ENCODE peak calls at places on chromosomes 4 and X, in eight cellular contexts. One of them, this sample, is unnamed.
A peak's percentile ranks its signal among the peaks of the same experiment; 100 is the strongest.

GRCh38 chrX:153636716-153637115 is 10.3 kb upstream of the DUSP9 start:
- DNase-seq in stomach: no peak
- DNase-seq in cardiac muscle cell: no peak
- DNase-seq in PC-3: no peak
- DNase-seq in astrocyte: no peak
- DNase-seq in neural progenitor cell: no peak
- DNase-seq in SK-N-SH: peak; percentile 12
- DNase-seq in ovary: no peak
- DNase-seq in this sample: no peak

GRCh38 chr4:168923526-168924194 is 86.4 kb downstream of the CBR4 start:
- DNase-seq in neural progenitor cell: peak; percentile 82
- DNase-seq in ovary: peak; percentile 64
- DNase-seq in astrocyte: peak; percentile 60
- DNase-seq in PC-3: peak; percentile 74
- DNase-seq in cardiac muscle cell: peak; percentile 75
- DNase-seq in SK-N-SH: peak; percentile 60
- DNase-seq in stomach: peak; percentile 55
- DNase-seq in this sample: no peak

GRCh38 chr4:88765729-88766128 is 68.1 kb upstream of the NAP1L5 start:
- DNase-seq in neural progenitor cell: no peak
- DNase-seq in PC-3: peak; percentile 78
- DNase-seq in SK-N-SH: no peak
- DNase-seq in cardiac muscle cell: no peak
- DNase-seq in ovary: no peak
- DNase-seq in stomach: no peak
- DNase-seq in astrocyte: peak; percentile 87
- DNase-seq in this sample: peak; percentile 76

GRCh38 chr4:17665346-17665745 is 50.9 kb downstream of the MED28 start:
- DNase-seq in SK-N-SH: no peak
- DNase-seq in PC-3: no peak
- DNase-seq in astrocyte: no peak
- DNase-seq in neural progenitor cell: no peak
- DNase-seq in ovary: no peak
- DNase-seq in cardiac muscle cell: no peak
- DNase-seq in stomach: no peak
- DNase-seq in this sample: no peak

GRCh38 chrX:46465203-46465602 is 80.0 kb downstream of the ZNF674 start:
- DNase-seq in astrocyte: no peak
- DNase-seq in neural progenitor cell: no peak
- DNase-seq in PC-3: no peak
- DNase-seq in ovary: no peak
- DNase-seq in SK-N-SH: no peak
- DNase-seq in stomach: no peak
- DNase-seq in cardiac muscle cell: no peak
- DNase-seq in this sample: no peak

GRCh38 chrX:43676960-43677582 is 21.0 kb downstream of the MAOA start:
- DNase-seq in SK-N-SH: peak; percentile 58
- DNase-seq in ovary: no peak
- DNase-seq in cardiac muscle cell: no peak
- DNase-seq in astrocyte: peak; percentile 10
- DNase-seq in neural progenitor cell: peak; percentile 66
- DNase-seq in PC-3: no peak
- DNase-seq in stomach: no peak
- DNase-seq in this sample: peak; percentile 20

GRCh38 chrX:34377645-34378044 is 245.5 kb upstream of the FAM47A start:
- DNase-seq in astrocyte: no peak
- DNase-seq in ovary: no peak
- DNase-seq in PC-3: no peak
- DNase-seq in cardiac muscle cell: no peak
- DNase-seq in SK-N-SH: no peak
- DNase-seq in neural progenitor cell: no peak
- DNase-seq in stomach: no peak
- DNase-seq in this sample: no peak

GRCh38 chr4:52983563-52984303 is 121.6 kb downstream of the RASL11B start:
- DNase-seq in astrocyte: peak; percentile 14
- DNase-seq in ovary: no peak
- DNase-seq in cardiac muscle cell: peak; percentile 84
- DNase-seq in neural progenitor cell: peak; percentile 79
- DNase-seq in PC-3: peak; percentile 83
- DNase-seq in stomach: no peak
- DNase-seq in SK-N-SH: peak; percentile 49
- DNase-seq in this sample: no peak

GRCh38 chr4:145882594-145882993 is 56.0 kb downstream of the ZNF827 start:
- DNase-seq in astrocyte: no peak
- DNase-seq in SK-N-SH: no peak
- DNase-seq in stomach: no peak
- DNase-seq in cardiac muscle cell: no peak
- DNase-seq in ovary: no peak
- DNase-seq in neural progenitor cell: no peak
- DNase-seq in PC-3: no peak
- DNase-seq in this sample: no peak

GRCh38 chr4:88964450-88964849 is 92.5 kb downstream of the FAM13A start:
- DNase-seq in ovary: no peak
- DNase-seq in cardiac muscle cell: no peak
- DNase-seq in stomach: no peak
- DNase-seq in PC-3: peak; percentile 55
- DNase-seq in astrocyte: peak; percentile 65
- DNase-seq in neural progenitor cell: no peak
- DNase-seq in SK-N-SH: no peak
- DNase-seq in this sample: no peak

GRCh38 chrX:68685722-68686683 is 38.5 kb downstream of the STARD8 start:
- DNase-seq in astrocyte: peak; percentile 45
- DNase-seq in stomach: no peak
- DNase-seq in neural progenitor cell: peak; percentile 50
- DNase-seq in cardiac muscle cell: peak; percentile 19
- DNase-seq in SK-N-SH: peak; percentile 49
- DNase-seq in PC-3: no peak
- DNase-seq in ovary: no peak
- DNase-seq in this sample: no peak

GRCh38 chr4:40325406-40326019 is 9.6 kb upstream of the CHRNA9 start:
- DNase-seq in PC-3: peak; percentile 72
- DNase-seq in neural progenitor cell: peak; percentile 69
- DNase-seq in astrocyte: peak; percentile 53
- DNase-seq in SK-N-SH: peak; percentile 67
- DNase-seq in cardiac muscle cell: peak; percentile 67
- DNase-seq in stomach: no peak
- DNase-seq in ovary: peak; percentile 40
- DNase-seq in this sample: no peak

GRCh38 chr4:102139132-102139573 is 206.1 kb downstream of the SLC39A8 start:
- DNase-seq in neural progenitor cell: no peak
- DNase-seq in PC-3: peak; percentile 92
- DNase-seq in cardiac muscle cell: no peak
- DNase-seq in ovary: no peak
- DNase-seq in astrocyte: peak; percentile 90
- DNase-seq in SK-N-SH: no peak
- DNase-seq in stomach: no peak
- DNase-seq in this sample: peak; percentile 12

GRCh38 chr4:103424853-103425252 is 226.7 kb upstream of the CENPE start:
- DNase-seq in PC-3: peak; percentile 74
- DNase-seq in cardiac muscle cell: no peak
- DNase-seq in astrocyte: no peak
- DNase-seq in neural progenitor cell: peak; percentile 29
- DNase-seq in SK-N-SH: no peak
- DNase-seq in stomach: peak; percentile 32
- DNase-seq in ovary: no peak
- DNase-seq in this sample: no peak

GRCh38 chr4:27931584-27931983 is 1070.9 kb downstream of the STIM2 start:
- DNase-seq in stomach: no peak
- DNase-seq in SK-N-SH: no peak
- DNase-seq in ovary: no peak
- DNase-seq in neural progenitor cell: no peak
- DNase-seq in PC-3: no peak
- DNase-seq in cardiac muscle cell: no peak
- DNase-seq in astrocyte: no peak
- DNase-seq in this sample: no peak

DNA sequence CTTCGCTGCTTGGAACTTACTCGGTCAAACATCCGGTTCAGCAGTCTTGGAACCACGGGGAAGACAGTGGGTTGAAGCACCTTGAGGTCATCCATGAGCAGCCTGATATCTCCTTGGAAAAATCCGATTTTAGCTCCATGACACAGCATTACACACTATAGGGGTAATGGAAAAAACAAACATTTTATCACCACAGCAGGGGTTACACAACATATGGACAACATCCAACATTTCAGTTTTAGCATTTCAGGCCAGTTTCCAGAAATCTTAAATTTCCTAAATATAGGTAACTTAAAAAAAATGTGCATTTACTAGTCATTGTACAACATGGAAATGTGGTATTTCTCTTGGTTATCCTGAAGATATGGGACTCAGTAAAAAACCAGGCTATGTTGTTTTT is 34.4 kb upstream of the CENPU start:
- DNase-seq in stomach: no peak
- DNase-seq in ovary: no peak
- DNase-seq in cardiac muscle cell: no peak
- DNase-seq in neural progenitor cell: no peak
- DNase-seq in astrocyte: no peak
- DNase-seq in PC-3: no peak
- DNase-seq in SK-N-SH: no peak
- DNase-seq in this sample: no peak
- TF ChIP-seq CTCF in stomach: no peak
- TF ChIP-seq CTCF in ovary: no peak
- TF ChIP-seq CTCF in cardiac muscle cell: no peak
- TF ChIP-seq CTCF in neural progenitor cell: no peak
- TF ChIP-seq CTCF in astrocyte: no peak
- TF ChIP-seq CTCF in PC-3: no peak
- TF ChIP-seq CTCF in SK-N-SH: no peak
- TF ChIP-seq CTCF in this sample: no peak

GRCh38 chrX:3592184-3592583 is 121.3 kb downstream of the PRKX start:
- DNase-seq in cardiac muscle cell: peak; percentile 2
- DNase-seq in SK-N-SH: no peak
- DNase-seq in neural progenitor cell: peak; percentile 53
- DNase-seq in ovary: no peak
- DNase-seq in PC-3: no peak
- DNase-seq in stomach: no peak
- DNase-seq in astrocyte: no peak
- DNase-seq in this sample: no peak
- H3K4me3 ChIP-seq in cardiac muscle cell: no peak overlapping the region
- H3K4me3 ChIP-seq in SK-N-SH: no peak overlapping the region
- H3K4me3 ChIP-seq in neural progenitor cell: peak overlapping the region; percentile 19
- H3K4me3 ChIP-seq in ovary: no peak overlapping the region
- H3K4me3 ChIP-seq in PC-3: no peak overlapping the region
- H3K4me3 ChIP-seq in stomach: no peak overlapping the region
- H3K4me3 ChIP-seq in astrocyte: no peak overlapping the region
- H3K4me3 ChIP-seq in this sample: no peak overlapping the region

GRCh38 chr4:158581161-158581560 is 59.5 kb downstream of the RXFP1 start:
- DNase-seq in stomach: no peak
- DNase-seq in PC-3: no peak
- DNase-seq in astrocyte: peak; percentile 5
- DNase-seq in neural progenitor cell: no peak
- DNase-seq in cardiac muscle cell: no peak
- DNase-seq in ovary: no peak
- DNase-seq in SK-N-SH: no peak
- DNase-seq in this sample: peak; percentile 12

GRCh38 chr4:158572608-158573007 is 50.9 kb downstream of the RXFP1 start:
- DNase-seq in neural progenitor cell: no peak
- DNase-seq in stomach: no peak
- DNase-seq in cardiac muscle cell: no peak
- DNase-seq in SK-N-SH: no peak
- DNase-seq in ovary: no peak
- DNase-seq in astrocyte: no peak
- DNase-seq in PC-3: no peak
- DNase-seq in this sample: no peak

GRCh38 chr4:158580064-158580463 is 58.4 kb downstream of the RXFP1 start:
- DNase-seq in SK-N-SH: no peak
- DNase-seq in stomach: no peak
- DNase-seq in cardiac muscle cell: no peak
- DNase-seq in astrocyte: no peak
- DNase-seq in neural progenitor cell: peak; percentile 12
- DNase-seq in PC-3: no peak
- DNase-seq in ovary: no peak
- DNase-seq in this sample: no peak

GRCh38 chr4:158578476-158578875 is 56.8 kb downstream of the RXFP1 start:
- DNase-seq in PC-3: peak; percentile 59
- DNase-seq in SK-N-SH: peak; percentile 25
- DNase-seq in neural progenitor cell: no peak
- DNase-seq in cardiac muscle cell: peak; percentile 31
- DNase-seq in astrocyte: peak; percentile 14
- DNase-seq in stomach: no peak
- DNase-seq in ovary: no peak
- DNase-seq in this sample: no peak
- TF ChIP-seq CTCF in PC-3: peak; percentile 70
- TF ChIP-seq CTCF in SK-N-SH: peak; percentile 33
- TF ChIP-seq CTCF in neural progenitor cell: peak; percentile 34
- TF ChIP-seq CTCF in cardiac muscle cell: peak; percentile 47
- TF ChIP-seq CTCF in astrocyte: peak; percentile 30
- TF ChIP-seq CTCF in stomach: no peak
- TF ChIP-seq CTCF in ovary: no peak
- TF ChIP-seq CTCF in this sample: peak; percentile 59

GRCh38 chrX:41445781-41446358 is 1.3 kb upstream of the NYX start:
- DNase-seq in ovary: peak; percentile 32
- DNase-seq in stomach: no peak
- DNase-seq in PC-3: peak; percentile 37
- DNase-seq in SK-N-SH: no peak
- DNase-seq in neural progenitor cell: no peak
- DNase-seq in cardiac muscle cell: no peak
- DNase-seq in astrocyte: no peak
- DNase-seq in this sample: no peak

GRCh38 chrX:41445171-41445570 is 2.0 kb upstream of the NYX start:
- DNase-seq in neural progenitor cell: no peak
- DNase-seq in ovary: no peak
- DNase-seq in stomach: no peak
- DNase-seq in cardiac muscle cell: no peak
- DNase-seq in astrocyte: no peak
- DNase-seq in PC-3: no peak
- DNase-seq in SK-N-SH: no peak
- DNase-seq in this sample: no peak

GRCh38 chrX:41447897-41448296 is 754 bp downstream of the NYX start:
- DNase-seq in cardiac muscle cell: no peak
- DNase-seq in PC-3: no peak
- DNase-seq in ovary: no peak
- DNase-seq in SK-N-SH: no peak
- DNase-seq in neural progenitor cell: no peak
- DNase-seq in stomach: no peak
- DNase-seq in astrocyte: no peak
- DNase-seq in this sample: no peak

GRCh38 chrX:41441934-41442823 is 5.0 kb upstream of the NYX start:
- DNase-seq in astrocyte: peak; percentile 45
- DNase-seq in stomach: peak; percentile 88
- DNase-seq in SK-N-SH: peak; percentile 94
- DNase-seq in neural progenitor cell: peak; percentile 66
- DNase-seq in ovary: peak; percentile 81
- DNase-seq in PC-3: peak; percentile 84
- DNase-seq in cardiac muscle cell: peak; percentile 82
- DNase-seq in this sample: no peak

DNA sequence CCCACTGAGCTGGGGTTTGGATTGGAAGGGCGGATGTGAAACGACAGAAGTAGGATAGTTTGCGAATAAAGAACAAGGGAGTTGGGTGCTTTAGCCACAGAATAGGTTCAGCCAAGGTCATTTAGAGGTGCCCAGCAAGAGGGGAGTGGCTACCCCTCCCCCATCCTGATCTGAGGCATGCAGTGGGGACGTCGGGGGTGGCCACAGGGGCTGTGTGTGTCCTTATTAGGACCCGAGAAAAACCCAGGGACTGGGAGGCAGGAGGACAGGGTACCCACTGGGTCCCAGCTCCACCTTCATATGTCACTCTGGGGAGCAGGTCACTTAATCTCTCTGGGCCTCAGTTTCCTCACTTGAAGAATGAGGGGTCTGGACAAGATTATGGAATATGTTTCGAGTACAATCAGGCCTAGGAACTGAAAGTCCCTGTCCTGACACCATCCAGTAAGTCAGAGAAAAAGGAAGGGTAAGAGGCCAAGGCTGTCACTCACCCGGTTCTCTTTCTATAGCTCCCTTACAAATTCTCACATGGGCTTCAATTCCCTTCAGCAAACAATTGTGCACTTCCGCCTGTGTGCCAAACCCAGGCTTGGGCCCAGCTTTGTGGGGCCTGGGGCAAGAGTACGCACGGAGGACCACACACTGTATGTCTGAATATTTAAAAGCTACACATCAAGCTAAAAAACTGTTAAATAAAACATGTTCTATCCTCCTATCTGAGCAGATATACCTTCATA is 4.2 kb upstream of the NYX start:
- DNase-seq in astrocyte: no peak
- DNase-seq in PC-3: no peak
- DNase-seq in neural progenitor cell: no peak
- DNase-seq in stomach: no peak
- DNase-seq in cardiac muscle cell: peak; percentile 33
- DNase-seq in ovary: peak; percentile 31
- DNase-seq in SK-N-SH: no peak
- DNase-seq in this sample: no peak
- H3K4me3 ChIP-seq in astrocyte: peak overlapping the region; percentile 46
- H3K4me3 ChIP-seq in PC-3: peak overlapping the region; percentile 68
- H3K4me3 ChIP-seq in neural progenitor cell: peak overlapping the region; percentile 47
- H3K4me3 ChIP-seq in stomach: peak overlapping the region; percentile 22
- H3K4me3 ChIP-seq in cardiac muscle cell: peak overlapping the region; percentile 15
- H3K4me3 ChIP-seq in ovary: peak overlapping the region; percentile 29
- H3K4me3 ChIP-seq in SK-N-SH: peak overlapping the region; percentile 44
- H3K4me3 ChIP-seq in this sample: peak overlapping the region; percentile 46